ENCODE peak calls at places on chromosomes 3 and 15, in four cellular contexts. C is cardiac muscle cell; U is CD8-positive, alpha-beta T cell; L is H9. B is an unnamed sample.

GRCh38 chr3:47394140-47394855 is 13.5 kb downstream of the PTPN23 start:
- DNase-seq in L (no peak), U (no peak), C (peak; percentile 44), B (no peak)

GRCh38 chr3:107222927-107223326 is 154.3 kb upstream of the CCDC54 start:
- DNase-seq in L (no peak), C (peak; percentile 80), U (no peak), B (no peak)

GRCh38 chr3:195892355-195893120 is 15.8 kb downstream of the TNK2 start:
- DNase-seq in C (peak; percentile 78), U (no peak), L (no peak), B (no peak)

GRCh38 chr3:161548301-161548700 is 51.7 kb downstream of the OTOL1 start:
- DNase-seq in L (no peak), C (no peak), U (no peak), B (peak; percentile 61)

GRCh38 chr15:77112819-77113569 is 42.1 kb upstream of the TSPAN3 start:
- DNase-seq in U (no peak), C (no peak), L (peak; percentile 40), B (no peak)

GRCh38 chr3:169623971-169624370 is 39.5 kb downstream of the MECOM start:
- DNase-seq in U (no peak), L (no peak), C (no peak), B (no peak)

GRCh38 chr15:29770796-29771195 is 51.5 kb downstream of the TJP1 start:
- DNase-seq in U (no peak), C (no peak), L (no peak), B (no peak)

GRCh38 chr15:89998141-89998661 is 2.9 kb upstream of the ZNF710 start:
- DNase-seq in U (no peak), L (no peak), C (peak; percentile 35), B (no peak)

GRCh38 chr3:124887177-124887995 is at the start of gene ITGB5:
- DNase-seq in L (peak; percentile 67), U (peak; percentile 23), C (peak; percentile 89), B (peak; percentile 82)

GRCh38 chr3:126704494-126705214 is 614 bp downstream of the CHCHD6 start:
- DNase-seq in L (no peak), C (no peak), U (no peak), B (peak; percentile 20)

GRCh38 chr3:154786724-154787123 is 293.4 kb upstream of the MME start:
- DNase-seq in L (no peak), U (no peak), C (peak; percentile 56), B (peak; percentile 3)

GRCh38 chr15:73318463-73319351 is 50.1 kb downstream of the HCN4 start:
- DNase-seq in C (peak; percentile 31), L (peak; percentile 69), U (no peak), B (peak; percentile 74)

GRCh38 chr3:135736740-135737139 is 228.8 kb upstream of the PPP2R3A start:
- DNase-seq in L (peak; percentile 76), U (no peak), C (no peak), B (peak; percentile 56)

DNA sequence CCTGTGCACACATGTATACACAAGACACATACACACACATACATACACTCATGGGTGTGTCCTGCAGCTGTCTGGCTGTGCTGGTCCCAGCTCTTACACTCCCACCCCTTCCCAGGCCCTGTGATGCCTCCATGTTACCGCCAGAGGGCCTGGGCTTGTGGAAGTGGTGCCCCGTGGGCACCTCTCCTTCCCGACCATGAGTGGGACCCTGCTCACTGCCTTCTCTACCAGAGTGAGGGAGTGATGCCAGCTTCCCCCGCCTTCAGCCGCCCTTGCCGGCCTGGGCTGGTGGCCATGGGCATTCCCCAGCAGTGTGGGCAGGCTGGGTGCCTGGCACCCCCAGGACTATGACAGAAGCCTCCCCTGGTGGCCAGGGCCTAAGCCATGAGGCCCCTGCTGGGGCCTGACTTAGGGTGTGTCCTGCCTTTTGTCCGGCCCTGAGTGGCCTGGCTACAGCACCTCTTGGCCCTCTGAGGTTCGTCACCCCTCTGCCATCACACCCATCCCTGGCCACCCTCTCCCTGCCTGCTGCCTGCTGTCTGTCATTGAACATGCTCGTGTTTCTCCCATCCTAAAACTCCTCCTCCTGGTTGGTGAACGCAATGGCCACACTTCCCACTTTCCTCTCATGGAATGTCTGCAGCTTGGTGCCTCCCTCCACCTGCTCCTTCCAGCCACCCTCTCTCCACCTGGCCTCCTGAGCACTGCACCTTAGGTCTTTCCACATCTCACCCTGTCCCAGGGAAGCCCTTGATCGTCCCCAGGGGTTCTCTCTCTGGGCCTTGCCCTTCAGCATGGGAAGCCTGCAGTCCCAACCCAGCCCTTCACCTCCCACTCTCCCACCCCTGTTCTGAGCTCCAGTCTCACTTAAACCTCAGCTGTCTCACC is 14.6 kb downstream of the HDAC11 start:
- DNase-seq in L (no peak), C (peak; percentile 50), U (no peak), B (peak; percentile 58)
- TF ChIP-seq CTCF in L (peak; percentile 74), C (peak; percentile 72), U (no peak), B (peak; percentile 75)

GRCh38 chr3:142500211-142500610 is 52.4 kb upstream of the XRN1 start:
- DNase-seq in C (no peak), L (no peak), U (no peak), B (no peak)
- H3K27ac ChIP-seq in C (no peak overlapping the region), L (no peak overlapping the region), U (no peak overlapping the region), B (no peak overlapping the region)

GRCh38 chr3:48415251-48415953 is 14.5 kb downstream of the PLXNB1 start:
- DNase-seq in L (no peak), C (no peak), U (no peak), B (no peak)
- TF ChIP-seq CTCF in L (peak; percentile 39), C (no peak), U (no peak), B (no peak)

DNA sequence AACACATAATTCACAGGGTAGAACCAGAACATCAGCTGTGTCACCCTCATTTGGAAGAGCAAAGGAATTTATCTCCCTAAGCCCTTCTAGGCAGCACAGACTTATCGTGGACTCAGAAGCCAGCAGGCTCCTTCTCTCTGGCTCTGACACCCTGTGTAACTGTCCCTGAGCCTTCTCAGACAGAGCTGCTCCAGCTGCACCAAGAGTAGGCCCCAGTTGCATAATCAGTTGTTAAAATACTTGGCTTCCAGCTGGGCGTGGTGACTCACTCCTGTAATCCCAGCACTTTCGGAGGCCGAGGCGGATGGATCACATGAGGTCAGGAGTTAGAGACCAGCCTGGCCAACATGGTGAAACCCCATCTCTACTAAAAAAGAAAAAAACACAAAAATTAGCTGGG is 49.4 kb upstream of the ACVR2B start:
- DNase-seq in L (no peak), C (peak; percentile 88), U (no peak), B (peak; percentile 78)
- H3K27ac ChIP-seq in L (no peak overlapping the region), C (no peak overlapping the region), U (no peak overlapping the region), B (peak overlapping the region; percentile 47)

GRCh38 chr3:9800529-9800928 is 7.6 kb downstream of the ARPC4 start:
- DNase-seq in U (no peak), L (no peak), C (no peak), B (no peak)
- TF ChIP-seq CTCF in U (no peak), L (peak; percentile 57), C (peak; percentile 30), B (peak; percentile 40)

DNA sequence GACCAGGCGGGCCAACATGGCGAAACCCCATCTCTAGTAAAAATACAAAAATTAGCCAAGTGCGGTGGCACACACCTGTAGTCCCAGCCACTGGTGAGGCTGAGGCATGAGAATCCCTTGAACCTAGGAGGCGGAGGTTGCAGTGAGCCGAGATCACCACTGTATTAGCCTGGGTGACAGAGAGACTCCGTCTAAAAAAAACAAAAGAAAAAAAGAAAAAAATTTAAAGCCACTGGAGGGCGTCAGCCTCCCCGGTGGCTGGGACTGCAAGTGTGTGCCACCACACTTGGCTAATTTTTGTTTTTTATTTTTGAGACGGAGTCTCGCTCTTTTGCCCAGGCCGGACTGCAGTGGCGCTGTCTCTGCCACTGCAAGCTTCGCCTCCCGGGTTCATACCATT is 7.9 kb downstream of the RTF1 start:
- DNase-seq in L (peak; percentile 36), U (no peak), C (no peak), B (no peak)
- H3K27ac ChIP-seq in L (no peak overlapping the region), U (no peak overlapping the region), C (no peak overlapping the region), B (no peak overlapping the region)

GRCh38 chr3:111299070-111299672 is 227.6 kb downstream of the NECTIN3 start:
- DNase-seq in C (peak; percentile 30), L (no peak), U (no peak), B (peak; percentile 10)
- TF ChIP-seq CTCF in C (peak; percentile 9), L (peak; percentile 52), U (no peak), B (peak; percentile 10)

GRCh38 chr3:69761896-69762789 is 22.9 kb downstream of the MITF start:
- DNase-seq in C (peak; percentile 68), U (no peak), L (no peak), B (no peak)
- H3K27ac ChIP-seq in C (peak overlapping the region; percentile 44), U (no peak overlapping the region), L (no peak overlapping the region), B (no peak overlapping the region)

GRCh38 chr3:182487048-182487447 is 306.3 kb upstream of the ATP11B start:
- DNase-seq in U (no peak), L (no peak), C (no peak), B (peak; percentile 41)

GRCh38 chr3:182487621-182488020 is 305.7 kb upstream of the ATP11B start:
- DNase-seq in C (no peak), U (no peak), L (no peak), B (no peak)

GRCh38 chr3:182492536-182492935 is 300.8 kb upstream of the ATP11B start:
- DNase-seq in L (no peak), U (no peak), C (no peak), B (no peak)

GRCh38 chr3:182491571-182491970 is 301.7 kb upstream of the ATP11B start:
- DNase-seq in L (no peak), U (no peak), C (no peak), B (no peak)

DNA sequence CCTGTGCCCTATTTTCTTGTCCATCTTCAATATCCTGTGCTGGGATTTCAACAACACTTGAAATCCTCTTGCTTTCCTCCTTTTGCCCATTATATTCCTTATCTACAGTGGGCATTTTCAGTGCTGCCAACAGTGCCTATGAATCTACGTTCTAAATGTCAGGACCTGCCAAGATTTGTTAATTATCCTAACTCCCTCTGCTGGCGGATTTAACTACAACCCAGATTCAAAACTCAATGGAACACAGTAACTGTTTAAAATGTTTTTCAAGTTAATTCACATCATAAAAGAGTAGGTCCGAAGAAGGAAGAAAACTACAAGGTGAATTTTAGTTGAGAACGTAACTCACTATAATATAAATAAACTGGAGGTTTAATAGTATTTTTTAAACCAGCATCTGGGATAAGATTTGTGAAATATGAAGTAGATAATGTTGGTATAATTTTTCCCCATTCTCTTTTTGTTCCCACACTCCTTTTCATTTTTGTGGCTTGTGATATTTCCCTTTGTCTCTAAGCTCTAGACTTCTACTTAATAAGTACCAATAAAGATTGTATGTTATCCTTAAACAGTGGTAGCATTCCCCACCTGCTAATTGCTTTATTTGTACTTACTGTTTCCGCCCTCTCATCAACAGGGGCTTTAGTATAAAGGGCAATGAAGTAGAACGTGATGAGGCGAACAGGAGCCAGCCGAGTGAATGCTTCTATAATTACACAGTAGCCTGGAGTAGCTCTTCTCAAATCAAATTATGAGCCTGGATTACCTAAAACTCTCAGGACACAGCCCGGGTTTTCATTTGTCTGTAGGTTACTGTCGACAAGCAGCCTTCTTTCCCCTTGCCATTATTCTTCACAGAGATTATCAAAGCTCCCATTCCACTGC is 302.5 kb upstream of the ATP11B start:
- DNase-seq in U (no peak), C (peak; percentile 11), L (no peak), B (peak; percentile 69)
- TF ChIP-seq CTCF in U (no peak), C (peak; percentile 31), L (peak; percentile 74), B (peak; percentile 73)